ENCODE peak calls at places on chromosomes 3 and 15, in four cellular contexts. G, I, V and E are unnamed samples.

GRCh38 chr15:73956276-73957086 is 30.2 kb downstream of the LOXL1 start:
- DNase-seq in G (no peak), I (peak), V (peak), E (peak)

GRCh38 chr3:82927309-82928253 is 1166.1 kb upstream of the GBE1 start:
- DNase-seq in G (no peak), I (no peak), V (peak), E (no peak)

GRCh38 chr3:10228248-10228950 is 19.9 kb upstream of the TATDN2 start:
- DNase-seq in G (no peak), I (no peak), V (peak), E (no peak)

GRCh38 chr3:34102290-34102689 is 303.9 kb downstream of the PDCD6IP start:
- DNase-seq in G (no peak), I (no peak), V (no peak), E (no peak)

GRCh38 chr3:186538779-186539178 is 5.4 kb downstream of the CRYGS start:
- DNase-seq in G (no peak), I (no peak), V (no peak), E (no peak)

GRCh38 chr3:51675201-51675611 is 4.2 kb downstream of the TEX264 start:
- DNase-seq in G (no peak), I (peak), V (peak), E (peak)

GRCh38 chr3:127690823-127691452 is 18.2 kb downstream of the ABTB1 start:
- DNase-seq in G (no peak), I (peak), V (peak), E (no peak)

GRCh38 chr15:31265871-31266711 is 60.5 kb upstream of the KLF13 start:
- DNase-seq in G (no peak), I (no peak), V (no peak), E (peak)

GRCh38 chr15:58396181-58396580 is 35.6 kb upstream of the LIPC start:
- DNase-seq in G (no peak), I (peak), V (peak), E (no peak)

GRCh38 chr3:171399842-171400241 is 60.4 kb downstream of the TNIK start:
- DNase-seq in G (no peak), I (no peak), V (no peak), E (no peak)

GRCh38 chr3:156630773-156631093 is 43.7 kb upstream of the TIPARP start:
- DNase-seq in G (no peak), I (no peak), V (peak), E (no peak)

GRCh38 chr3:52293491-52294319 is 6.1 kb downstream of the GLYCTK start:
- DNase-seq in G (no peak), I (no peak), V (no peak), E (no peak)

GRCh38 chr15:63968122-63968524 is 78.2 kb downstream of the DAPK2 start:
- DNase-seq in G (no peak), I (no peak), V (no peak), E (no peak)

GRCh38 chr3:42705962-42706585 is 3.5 kb upstream of the HHATL start:
- DNase-seq in G (no peak), I (no peak), V (no peak), E (no peak)

GRCh38 chr3:171251842-171252241 is 208.4 kb downstream of the TNIK start:
- DNase-seq in G (no peak), I (no peak), V (no peak), E (no peak)

GRCh38 chr15:91075761-91076160 is 24.3 kb upstream of the SV2B start:
- DNase-seq in G (no peak), I (no peak), V (no peak), E (no peak)

GRCh38 chr3:143529018-143529478 is 319.2 kb downstream of the SLC9A9 start:
- DNase-seq in G (no peak), I (peak), V (no peak), E (no peak)

GRCh38 chr15:96029172-96029571 is 301.3 kb upstream of the NR2F2 start:
- DNase-seq in G (no peak), I (no peak), V (no peak), E (no peak)

GRCh38 chr3:39638286-39638685 is 170.8 kb downstream of the MOBP start:
- DNase-seq in G (no peak), I (no peak), V (no peak), E (no peak)

GRCh38 chr15:92430067-92430435 is 36.4 kb downstream of the ST8SIA2 start:
- DNase-seq in G (no peak), I (no peak), V (no peak), E (no peak)

GRCh38 chr3:158918008-158918407 is 116.2 kb downstream of the MFSD1 start:
- DNase-seq in G (no peak), I (peak), V (peak), E (no peak)

GRCh38 chr15:70358871-70359647 is 261.3 kb upstream of the TLE3 start:
- DNase-seq in G (no peak), I (no peak), V (no peak), E (no peak)

GRCh38 chr3:45962033-45962432 is 18.8 kb downstream of the CXCR6 start:
- DNase-seq in G (no peak), I (no peak), V (no peak), E (no peak)

GRCh38 chr3:50604628-50605588 is 6.7 kb downstream of the CISH start:
- DNase-seq in G (no peak), I (no peak), V (no peak), E (no peak)

GRCh38 chr3:156373095-156373494 is 181.8 kb downstream of the SSR3 start:
- DNase-seq in G (no peak), I (no peak), V (no peak), E (no peak)

GRCh38 chr3:44509393-44509921 is 32.0 kb upstream of the ZNF445 start:
- DNase-seq in G (no peak), I (peak), V (no peak), E (no peak)

GRCh38 chr3:149781216-149781615 is 11.1 kb downstream of the ANKUB1 start:
- DNase-seq in G (no peak), I (no peak), V (no peak), E (no peak)

GRCh38 chr15:80423215-80423614 is 19.0 kb downstream of the ARNT2 start:
- DNase-seq in G (no peak), I (peak), V (peak), E (no peak)

GRCh38 chr3:192850501-192850981 is 67.1 kb downstream of the MB21D2 start:
- DNase-seq in G (no peak), I (no peak), V (peak), E (no peak)

GRCh38 chr3:158105124-158105709 is 1.0 kb downstream of the SHOX2 start:
- DNase-seq in G (no peak), I (no peak), V (no peak), E (no peak)

GRCh38 chr15:85335193-85335939 is 45.0 kb upstream of the AKAP13 start:
- DNase-seq in G (no peak), I (no peak), V (no peak), E (no peak)
- TF ChIP-seq CTCF in G (no peak), I (no peak), V (no peak), E (no peak)

GRCh38 chr3:173630849-173631248 is 233.3 kb downstream of the NLGN1 start:
- DNase-seq in G (no peak), I (no peak), V (no peak), E (no peak)

GRCh38 chr3:173635826-173636225 is 238.3 kb downstream of the NLGN1 start:
- DNase-seq in G (no peak), I (no peak), V (no peak), E (no peak)

DNA sequence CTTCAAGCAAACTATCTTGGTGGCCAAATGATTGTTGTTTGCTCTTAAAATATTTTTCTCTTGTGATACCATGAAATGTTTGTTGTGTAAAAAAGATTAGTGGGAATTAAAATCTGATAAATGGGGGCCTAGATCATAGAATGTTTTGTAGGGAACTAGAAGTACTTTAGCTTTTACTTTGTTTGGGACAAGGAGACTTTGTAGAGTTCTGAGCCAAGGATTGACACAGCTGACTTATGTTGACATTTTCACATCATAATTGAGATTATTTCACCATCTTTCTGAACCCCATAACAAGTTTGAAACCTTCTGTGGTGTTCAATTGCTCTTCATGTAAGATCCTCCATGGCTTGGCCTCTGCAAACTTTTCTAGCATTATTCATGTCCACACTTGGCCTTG is 235.4 kb downstream of the NLGN1 start:
- DNase-seq in G (no peak), I (no peak), V (no peak), E (no peak)
- TF ChIP-seq CTCF in G (no peak), I (no peak), V (no peak), E (no peak)

DNA sequence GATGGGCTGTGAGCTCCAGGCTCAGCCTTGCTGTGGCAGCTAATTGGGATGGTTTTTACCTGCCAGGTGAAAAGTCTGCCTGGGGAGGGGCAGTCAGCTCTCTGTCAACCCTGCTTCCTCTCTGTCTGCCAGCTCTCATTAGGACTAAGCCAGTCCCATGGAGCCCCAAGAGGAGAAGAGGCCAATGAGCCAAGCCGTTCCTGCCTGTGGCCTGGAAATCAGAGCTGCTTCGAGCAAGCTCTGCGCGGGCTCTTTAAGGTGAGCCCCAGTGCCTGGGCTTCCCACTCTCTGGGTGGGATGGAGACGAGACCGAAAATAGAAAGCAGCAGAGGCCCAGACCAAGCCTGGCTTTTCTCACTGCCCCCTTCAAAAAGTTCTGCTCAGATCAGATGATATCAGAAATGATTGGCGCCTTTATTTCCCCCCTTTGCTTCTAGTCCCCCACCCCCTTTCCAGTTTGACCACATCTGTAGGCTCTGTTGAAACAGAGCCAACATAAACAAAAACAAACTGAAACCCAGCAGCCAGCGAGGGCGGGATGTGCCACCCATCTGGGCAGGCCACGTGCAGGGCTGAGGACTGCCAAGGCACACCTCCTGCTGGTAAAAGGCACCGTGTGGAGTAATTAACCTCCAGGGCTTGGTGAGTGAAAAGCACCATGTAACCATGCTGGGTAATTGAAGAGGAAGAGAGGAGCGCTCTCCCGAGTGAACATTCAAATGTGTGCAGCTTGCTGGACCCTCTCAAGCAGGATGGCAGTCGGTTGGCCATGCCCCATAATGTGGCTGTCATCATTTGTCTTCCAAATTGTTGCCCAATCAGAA is 471.0 kb upstream of the PROK2 start:
- DNase-seq in G (no peak), I (no peak), V (no peak), E (no peak)
- TF ChIP-seq CTCF in G (no peak), I (no peak), V (no peak), E (no peak)

GRCh38 chr3:140777631-140778030 is 99.8 kb downstream of the TRIM42 start:
- DNase-seq in G (no peak), I (no peak), V (no peak), E (no peak)
- TF ChIP-seq CTCF in G (no peak), I (no peak), V (no peak), E (no peak)

DNA sequence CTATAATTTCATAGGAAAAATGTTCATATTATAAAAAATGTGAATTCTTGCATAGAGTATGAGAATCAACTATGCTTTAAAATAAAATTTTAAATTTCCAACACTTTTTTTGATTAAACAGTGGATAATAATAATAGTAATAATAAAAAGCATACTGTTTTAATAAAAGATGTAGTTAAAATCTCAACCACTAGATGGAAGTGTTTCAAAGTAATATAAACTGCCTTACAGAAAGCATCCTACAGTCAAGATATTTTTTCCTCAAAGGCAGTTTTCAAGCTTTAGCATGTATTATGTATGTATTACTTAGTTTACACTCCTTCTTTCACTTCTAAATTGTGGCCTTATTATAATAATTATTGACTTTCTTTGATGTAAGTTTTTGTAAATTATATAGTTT is 217.5 kb downstream of the CHL1 start:
- DNase-seq in G (no peak), I (peak), V (peak), E (no peak)
- TF ChIP-seq CTCF in G (peak), I (peak), V (peak), E (no peak)

GRCh38 chr3:99484871-99485270 is 153.5 kb upstream of the COL8A1 start:
- DNase-seq in G (no peak), I (no peak), V (no peak), E (no peak)
- TF ChIP-seq CTCF in G (no peak), I (no peak), V (no peak), E (no peak)

DNA sequence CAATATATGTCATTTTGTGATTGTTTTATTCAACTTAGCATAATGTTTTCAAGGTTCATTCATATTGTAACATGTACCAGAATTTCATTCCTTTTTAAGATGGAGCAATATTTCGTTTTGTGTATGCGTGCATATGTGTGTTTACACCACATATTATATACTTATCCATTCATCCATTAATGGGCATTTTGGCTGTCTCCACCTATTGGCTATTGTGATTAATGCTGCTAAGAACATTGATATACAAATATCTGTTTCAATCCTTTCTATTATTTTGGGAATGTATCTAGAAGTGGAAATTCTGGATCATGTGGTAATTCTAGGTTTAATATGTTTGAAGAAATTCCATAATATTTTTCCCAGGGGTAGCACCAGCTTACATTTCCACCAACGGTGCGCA is 403.9 kb upstream of the LMCD1 start:
- DNase-seq in G (no peak), I (no peak), V (no peak), E (no peak)
- TF ChIP-seq CTCF in G (no peak), I (no peak), V (peak), E (no peak)

GRCh38 chr3:187745201-187746058 is at the start of gene BCL6:
- DNase-seq in G (peak), I (peak), V (peak), E (peak)
- TF ChIP-seq CTCF in G (no peak), I (no peak), V (no peak), E (no peak)

DNA sequence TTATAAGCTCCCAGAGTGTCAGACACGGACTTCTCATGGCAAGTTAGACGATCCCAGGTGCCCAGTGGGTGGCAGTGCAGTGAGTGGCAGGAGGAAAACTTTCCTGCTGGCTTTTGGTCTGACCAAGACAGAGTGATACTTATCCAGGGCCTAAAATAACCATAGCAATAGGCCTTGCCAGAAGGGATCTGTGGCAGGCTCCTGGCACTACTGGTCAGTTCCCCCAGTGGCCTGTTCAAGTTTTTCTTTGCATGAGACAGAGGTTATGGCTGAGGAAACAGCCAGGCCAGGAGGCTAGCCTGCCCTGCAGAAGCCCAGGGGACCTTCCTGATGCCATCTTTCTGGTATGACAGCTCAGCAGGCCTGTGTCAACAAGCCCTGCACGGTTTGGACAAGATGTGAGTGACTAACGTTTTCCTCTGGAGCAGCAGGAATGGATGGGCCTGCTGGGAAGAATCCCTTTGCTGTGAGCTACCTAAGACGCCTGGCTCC is 17.9 kb downstream of the SCG5 start:
- DNase-seq in G (no peak), I (peak), V (peak), E (no peak)
- TF ChIP-seq CTCF in G (no peak), I (peak), V (peak), E (no peak)